ENCODE peak calls at places on chromosomes 12 and 14, in seven cellular contexts. X is left cardiac atrium, A is GDM1, I is HuH-7.5, F is Kasumi-1, K is WERI-Rb-1, Z is Right ventricle myocardium superior. C is an unnamed sample.

GRCh38 chr12:108098374-108098773 is 30.7 kb upstream of the WSCD2 start:
- DNase-seq in X (no peak), A (no peak), I (no peak), F (no peak), K (no peak), Z (no peak), C (no peak)

GRCh38 chr12:94025730-94026129 is 122.6 kb upstream of the PLXNC1 start:
- DNase-seq in X (no peak), A (no peak), I (no peak), F (no peak), K (no peak), Z (no peak), C (no peak)

GRCh38 chr14:99382781-99383456 is 97.7 kb downstream of the SETD3 start:
- DNase-seq in X (no peak), A (no peak), I (no peak), F (no peak), K (no peak), Z (no peak), C (no peak)

GRCh38 chr12:49808686-49809368 is 19.4 kb downstream of the NCKAP5L start:
- DNase-seq in X (peak), A (no peak), I (no peak), F (no peak), K (no peak), Z (peak), C (no peak)

GRCh38 chr12:24922109-24922508 is 26.8 kb downstream of the BCAT1 start:
- DNase-seq in X (no peak), A (no peak), I (no peak), F (no peak), K (no peak), Z (no peak), C (no peak)

GRCh38 chr12:99146185-99146584 is 501.1 kb downstream of the APAF1 start:
- DNase-seq in X (no peak), A (no peak), I (no peak), F (no peak), K (no peak), Z (no peak), C (no peak)

GRCh38 chr14:35121887-35122695 is at the start of the genes PPP2R3C and PRORP:
- DNase-seq in X (peak), A (peak), I (peak), F (peak), K (peak), Z (peak), C (peak)

GRCh38 chr14:50823763-50824636 is 7.0 kb downstream of the NIN start:
- DNase-seq in X (no peak), A (no peak), I (no peak), F (no peak), K (no peak), Z (no peak), C (no peak)

GRCh38 chr12:1574863-1575254 is 19.5 kb downstream of the FBXL14 start:
- DNase-seq in X (no peak), A (no peak), I (no peak), F (no peak), K (no peak), Z (no peak), C (no peak)

GRCh38 chr12:108551556-108551955 is 9.4 kb downstream of the SART3 start:
- DNase-seq in X (no peak), A (no peak), I (no peak), F (no peak), K (no peak), Z (no peak), C (no peak)

GRCh38 chr12:4435537-4435936 is 10.1 kb downstream of the FGF6 start:
- DNase-seq in X (no peak), A (no peak), I (no peak), F (no peak), K (peak), Z (no peak), C (no peak)

GRCh38 chr14:33467967-33468366 is 482.9 kb downstream of the EGLN3 start:
- DNase-seq in X (no peak), A (no peak), I (no peak), F (no peak), K (no peak), Z (no peak), C (no peak)

GRCh38 chr14:55604900-55605418 is 25.0 kb downstream of the KTN1 start:
- DNase-seq in X (no peak), A (no peak), I (no peak), F (no peak), K (no peak), Z (no peak), C (no peak)

GRCh38 chr12:91181053-91181452 is 1.6 kb downstream of the DCN start:
- DNase-seq in X (no peak), A (no peak), I (no peak), F (no peak), K (no peak), Z (no peak), C (no peak)

GRCh38 chr12:56398324-56398723 is 35.7 kb upstream of the APOF start:
- DNase-seq in X (no peak), A (no peak), I (no peak), F (no peak), K (no peak), Z (no peak), C (no peak)

GRCh38 chr12:118299791-118300460 is 72.8 kb downstream of the TAOK3 start:
- DNase-seq in X (no peak), A (no peak), I (no peak), F (no peak), K (no peak), Z (no peak), C (no peak)

GRCh38 chr14:105126126-105126969 is 42.2 kb downstream of the JAG2 start:
- DNase-seq in X (no peak), A (no peak), I (peak), F (no peak), K (no peak), Z (no peak), C (no peak)

GRCh38 chr12:54358620-54358944 is 5.7 kb downstream of the GPR84 start:
- DNase-seq in X (no peak), A (no peak), I (no peak), F (no peak), K (no peak), Z (no peak), C (no peak)

GRCh38 chr12:97560766-97561165 is 98.2 kb downstream of the RMST start:
- DNase-seq in X (no peak), A (no peak), I (no peak), F (no peak), K (no peak), Z (no peak), C (no peak)

GRCh38 chr14:23322568-23323517 is 1.6 kb downstream of the PABPN1 start:
- DNase-seq in X (no peak), A (no peak), I (no peak), F (no peak), K (no peak), Z (no peak), C (no peak)

GRCh38 chr14:68979722-68980552 is 835 bp upstream of the ACTN1 start:
- DNase-seq in X (peak), A (no peak), I (peak), F (peak), K (peak), Z (peak), C (no peak)

GRCh38 chr12:110262442-110263388 is 18.3 kb upstream of the ATP2A2 start:
- DNase-seq in X (no peak), A (no peak), I (no peak), F (no peak), K (no peak), Z (no peak), C (no peak)

GRCh38 chr14:35704793-35705493 is 104.2 kb downstream of the RALGAPA1 start:
- DNase-seq in X (no peak), A (no peak), I (no peak), F (no peak), K (no peak), Z (no peak), C (no peak)

GRCh38 chr12:117155278-117156060 is 34.8 kb downstream of the FBXO21 start:
- DNase-seq in X (peak), A (no peak), I (peak), F (peak), K (peak), Z (peak), C (peak)

GRCh38 chr14:93536945-93537344 is 106.2 kb downstream of the UNC79 start:
- DNase-seq in X (no peak), A (no peak), I (no peak), F (peak), K (peak), Z (no peak), C (no peak)